ENCODE peak calls at places on chromosomes 2 and 18, in five cellular contexts. One of them, this sample, is unnamed.

GRCh38 chr2:43340945-43341356 is 114.5 kb upstream of the ZFP36L2 start:
- DNase-seq in left ventricle myocardium inferior: no peak
- DNase-seq in breast epithelium: no peak
- DNase-seq in body of pancreas: no peak
- DNase-seq in fibroblast of lung: peak
- DNase-seq in this sample: no peak

GRCh38 chr2:235330775-235331438 is 162.9 kb upstream of the AGAP1 start:
- DNase-seq in fibroblast of lung: peak
- DNase-seq in body of pancreas: no peak
- DNase-seq in left ventricle myocardium inferior: no peak
- DNase-seq in breast epithelium: peak
- DNase-seq in this sample: no peak

GRCh38 chr18:5630057-5630765 is 86.4 kb upstream of the EPB41L3 start:
- DNase-seq in breast epithelium: peak
- DNase-seq in left ventricle myocardium inferior: peak
- DNase-seq in fibroblast of lung: peak
- DNase-seq in body of pancreas: peak
- DNase-seq in this sample: no peak

GRCh38 chr2:28407976-28408690 is 15.5 kb downstream of the FOSL2 start:
- DNase-seq in fibroblast of lung: no peak
- DNase-seq in left ventricle myocardium inferior: no peak
- DNase-seq in breast epithelium: no peak
- DNase-seq in body of pancreas: no peak
- DNase-seq in this sample: no peak

GRCh38 chr2:133459590-133459989 is 108.7 kb downstream of the NCKAP5 start:
- DNase-seq in left ventricle myocardium inferior: no peak
- DNase-seq in breast epithelium: no peak
- DNase-seq in fibroblast of lung: peak
- DNase-seq in body of pancreas: no peak
- DNase-seq in this sample: no peak

GRCh38 chr2:234483568-234484251 is 13.2 kb downstream of the ARL4C start:
- DNase-seq in body of pancreas: no peak
- DNase-seq in left ventricle myocardium inferior: no peak
- DNase-seq in fibroblast of lung: no peak
- DNase-seq in breast epithelium: no peak
- DNase-seq in this sample: no peak

GRCh38 chr2:120632796-120633646 is 102.6 kb upstream of the GLI2 start:
- DNase-seq in fibroblast of lung: no peak
- DNase-seq in left ventricle myocardium inferior: no peak
- DNase-seq in body of pancreas: peak
- DNase-seq in breast epithelium: no peak
- DNase-seq in this sample: no peak

GRCh38 chr2:227862227-227862740 is 9.1 kb upstream of the DAW1 start:
- DNase-seq in left ventricle myocardium inferior: no peak
- DNase-seq in fibroblast of lung: peak
- DNase-seq in breast epithelium: no peak
- DNase-seq in body of pancreas: no peak
- DNase-seq in this sample: peak

GRCh38 chr2:102005989-102006885 is 14.5 kb downstream of the IL1R2 start:
- DNase-seq in fibroblast of lung: peak
- DNase-seq in left ventricle myocardium inferior: no peak
- DNase-seq in body of pancreas: peak
- DNase-seq in breast epithelium: no peak
- DNase-seq in this sample: no peak

GRCh38 chr2:84807063-84807485 is 73.8 kb downstream of the TRABD2A start:
- DNase-seq in body of pancreas: peak
- DNase-seq in fibroblast of lung: peak
- DNase-seq in breast epithelium: no peak
- DNase-seq in left ventricle myocardium inferior: no peak
- DNase-seq in this sample: no peak

GRCh38 chr18:48796491-48797205 is 154.1 kb downstream of the SMAD7 start:
- DNase-seq in breast epithelium: no peak
- DNase-seq in fibroblast of lung: no peak
- DNase-seq in body of pancreas: peak
- DNase-seq in left ventricle myocardium inferior: peak
- DNase-seq in this sample: no peak

GRCh38 chr2:180656455-180656847 is 324.0 kb upstream of the UBE2E3 start:
- DNase-seq in fibroblast of lung: peak
- DNase-seq in body of pancreas: no peak
- DNase-seq in breast epithelium: no peak
- DNase-seq in left ventricle myocardium inferior: no peak
- DNase-seq in this sample: no peak

GRCh38 chr2:135904590-135904989 is 28.3 kb upstream of the MCM6 start:
- DNase-seq in left ventricle myocardium inferior: no peak
- DNase-seq in fibroblast of lung: peak
- DNase-seq in breast epithelium: no peak
- DNase-seq in body of pancreas: no peak
- DNase-seq in this sample: no peak

GRCh38 chr2:27622921-27623384 is 5.9 kb downstream of the CCDC121 start:
- DNase-seq in breast epithelium: no peak
- DNase-seq in left ventricle myocardium inferior: no peak
- DNase-seq in fibroblast of lung: peak
- DNase-seq in body of pancreas: no peak
- DNase-seq in this sample: no peak

GRCh38 chr2:7794916-7795315 is 877.7 kb downstream of the RNF144A start:
- DNase-seq in fibroblast of lung: peak
- DNase-seq in left ventricle myocardium inferior: no peak
- DNase-seq in breast epithelium: no peak
- DNase-seq in body of pancreas: peak
- DNase-seq in this sample: no peak

GRCh38 chr2:214591359-214591758 is 180.5 kb downstream of the VWC2L start:
- DNase-seq in breast epithelium: no peak
- DNase-seq in fibroblast of lung: no peak
- DNase-seq in left ventricle myocardium inferior: no peak
- DNase-seq in body of pancreas: no peak
- DNase-seq in this sample: no peak

GRCh38 chr2:226273440-226273839 is 526.2 kb downstream of the IRS1 start:
- DNase-seq in fibroblast of lung: peak
- DNase-seq in left ventricle myocardium inferior: no peak
- DNase-seq in breast epithelium: no peak
- DNase-seq in body of pancreas: no peak
- DNase-seq in this sample: no peak

GRCh38 chr2:53040536-53041229 is 726.9 kb upstream of the CHAC2 start:
- DNase-seq in body of pancreas: no peak
- DNase-seq in left ventricle myocardium inferior: no peak
- DNase-seq in breast epithelium: no peak
- DNase-seq in fibroblast of lung: no peak
- DNase-seq in this sample: no peak
- TF ChIP-seq CTCF in body of pancreas: no peak
- TF ChIP-seq CTCF in left ventricle myocardium inferior: no peak
- TF ChIP-seq CTCF in breast epithelium: no peak
- TF ChIP-seq CTCF in fibroblast of lung: peak
- TF ChIP-seq CTCF in this sample: no peak

GRCh38 chr18:52283927-52284326 is 56.1 kb upstream of the DCC start:
- DNase-seq in body of pancreas: no peak
- DNase-seq in breast epithelium: no peak
- DNase-seq in left ventricle myocardium inferior: no peak
- DNase-seq in fibroblast of lung: no peak
- DNase-seq in this sample: no peak

GRCh38 chr18:52287151-52287550 is 52.8 kb upstream of the DCC start:
- DNase-seq in left ventricle myocardium inferior: no peak
- DNase-seq in fibroblast of lung: peak
- DNase-seq in breast epithelium: no peak
- DNase-seq in body of pancreas: no peak
- DNase-seq in this sample: no peak

GRCh38 chr18:52288403-52289004 is 51.5 kb upstream of the DCC start:
- DNase-seq in body of pancreas: peak
- DNase-seq in breast epithelium: no peak
- DNase-seq in left ventricle myocardium inferior: no peak
- DNase-seq in fibroblast of lung: no peak
- DNase-seq in this sample: peak

GRCh38 chr18:52280702-52281101 is 59.3 kb upstream of the DCC start:
- DNase-seq in left ventricle myocardium inferior: no peak
- DNase-seq in breast epithelium: no peak
- DNase-seq in fibroblast of lung: no peak
- DNase-seq in body of pancreas: no peak
- DNase-seq in this sample: no peak

DNA sequence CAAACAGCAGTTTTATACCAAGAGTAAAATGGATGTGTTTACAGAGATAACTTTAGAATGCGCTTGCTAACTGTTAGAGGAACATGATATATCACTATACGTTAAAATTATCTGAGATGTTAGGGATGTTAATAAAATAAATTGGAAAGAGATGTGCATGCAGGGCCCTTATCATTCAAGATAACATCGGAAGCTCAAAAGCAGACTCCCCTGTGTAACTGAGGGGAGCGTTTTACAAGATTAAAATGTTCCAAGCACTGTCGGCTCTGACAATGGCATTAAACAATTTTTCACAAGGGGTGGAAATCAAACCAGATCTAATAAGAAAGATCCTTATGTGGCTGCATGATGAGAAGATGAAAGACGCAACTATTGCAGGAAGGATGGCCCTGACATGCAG is 53.3 kb upstream of the DCC start:
- DNase-seq in body of pancreas: no peak
- DNase-seq in breast epithelium: no peak
- DNase-seq in left ventricle myocardium inferior: no peak
- DNase-seq in fibroblast of lung: no peak
- DNase-seq in this sample: no peak
- H3K4me3 ChIP-seq in body of pancreas: no peak
- H3K4me3 ChIP-seq in breast epithelium: no peak
- H3K4me3 ChIP-seq in left ventricle myocardium inferior: no peak
- H3K4me3 ChIP-seq in fibroblast of lung: no peak
- H3K4me3 ChIP-seq in this sample: no peak

DNA sequence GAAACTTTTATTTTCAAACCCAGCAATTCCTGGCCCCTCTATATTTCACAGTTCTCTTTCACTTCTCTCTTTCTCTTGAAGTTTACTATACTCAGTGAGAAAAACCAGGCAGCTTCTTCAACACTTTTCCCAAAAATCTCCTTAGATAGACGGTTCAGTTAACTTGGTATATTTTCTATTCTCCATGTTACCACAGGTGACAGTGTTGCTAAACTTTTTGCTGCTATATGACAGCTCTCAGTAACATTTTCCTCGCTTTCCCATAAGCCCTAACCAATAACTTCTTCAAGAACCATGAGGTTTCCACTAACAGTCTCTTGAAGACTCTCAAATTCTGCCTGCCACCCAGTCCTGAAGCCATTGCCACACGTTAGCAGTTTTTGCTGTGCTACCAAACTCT is 45.8 kb downstream of the CYBRD1 start:
- DNase-seq in body of pancreas: no peak
- DNase-seq in breast epithelium: no peak
- DNase-seq in fibroblast of lung: no peak
- DNase-seq in left ventricle myocardium inferior: no peak
- DNase-seq in this sample: no peak
- TF ChIP-seq CTCF in body of pancreas: no peak
- TF ChIP-seq CTCF in breast epithelium: no peak
- TF ChIP-seq CTCF in fibroblast of lung: no peak
- TF ChIP-seq CTCF in left ventricle myocardium inferior: no peak
- TF ChIP-seq CTCF in this sample: no peak

DNA sequence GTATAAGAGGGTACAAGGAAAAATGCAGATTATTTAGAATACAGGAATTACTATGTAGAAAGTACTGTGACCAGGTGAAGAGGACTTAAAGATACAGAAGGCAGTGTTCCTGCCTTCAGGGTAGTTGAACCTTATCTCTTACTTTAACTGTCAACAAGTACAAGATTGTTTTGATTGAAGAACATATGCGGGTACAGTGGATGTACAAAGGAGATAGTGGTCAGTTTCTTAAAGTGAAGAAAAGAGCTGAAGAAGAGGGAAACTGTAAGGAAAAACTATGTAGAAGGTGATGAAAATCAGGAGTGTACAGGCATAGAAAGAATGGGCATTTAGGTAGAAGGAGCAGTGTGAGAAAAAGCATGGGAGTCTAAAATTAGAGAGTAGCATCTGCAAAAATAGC is 2.2 kb downstream of the RALBP1 start:
- DNase-seq in fibroblast of lung: no peak
- DNase-seq in body of pancreas: no peak
- DNase-seq in breast epithelium: no peak
- DNase-seq in left ventricle myocardium inferior: no peak
- DNase-seq in this sample: no peak
- H3K4me3 ChIP-seq in fibroblast of lung: no peak
- H3K4me3 ChIP-seq in body of pancreas: no peak
- H3K4me3 ChIP-seq in breast epithelium: no peak
- H3K4me3 ChIP-seq in left ventricle myocardium inferior: no peak
- H3K4me3 ChIP-seq in this sample: no peak

GRCh38 chr18:45645610-45646009 is 30.3 kb downstream of the SLC14A2 start:
- DNase-seq in left ventricle myocardium inferior: no peak
- DNase-seq in fibroblast of lung: no peak
- DNase-seq in breast epithelium: no peak
- DNase-seq in body of pancreas: no peak
- DNase-seq in this sample: no peak
- TF ChIP-seq CTCF in left ventricle myocardium inferior: no peak
- TF ChIP-seq CTCF in fibroblast of lung: no peak
- TF ChIP-seq CTCF in breast epithelium: no peak
- TF ChIP-seq CTCF in body of pancreas: no peak
- TF ChIP-seq CTCF in this sample: no peak

DNA sequence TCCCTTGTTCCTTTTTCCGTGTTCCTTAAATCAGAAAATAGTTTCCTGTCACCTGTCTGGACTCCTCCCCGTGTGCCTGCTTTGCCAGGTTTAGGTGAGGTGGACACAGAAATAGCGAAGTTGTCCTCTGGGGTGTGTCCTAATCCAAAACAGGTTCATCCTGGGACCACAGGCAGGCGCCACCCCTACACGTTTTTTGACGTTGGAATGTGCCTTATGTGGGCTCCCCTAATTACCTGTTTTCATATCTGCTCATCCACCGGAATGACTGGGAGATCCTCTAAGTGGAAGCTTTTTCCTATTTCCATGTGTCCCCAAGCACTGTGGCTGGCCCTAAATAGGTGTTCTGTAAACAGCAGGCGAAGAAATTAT is 49.0 kb upstream of the PAIP2B start:
- DNase-seq in fibroblast of lung: no peak
- DNase-seq in breast epithelium: no peak
- DNase-seq in left ventricle myocardium inferior: no peak
- DNase-seq in body of pancreas: no peak
- DNase-seq in this sample: no peak
- H3K4me3 ChIP-seq in fibroblast of lung: peak
- H3K4me3 ChIP-seq in breast epithelium: peak
- H3K4me3 ChIP-seq in left ventricle myocardium inferior: peak
- H3K4me3 ChIP-seq in body of pancreas: no peak
- H3K4me3 ChIP-seq in this sample: peak

DNA sequence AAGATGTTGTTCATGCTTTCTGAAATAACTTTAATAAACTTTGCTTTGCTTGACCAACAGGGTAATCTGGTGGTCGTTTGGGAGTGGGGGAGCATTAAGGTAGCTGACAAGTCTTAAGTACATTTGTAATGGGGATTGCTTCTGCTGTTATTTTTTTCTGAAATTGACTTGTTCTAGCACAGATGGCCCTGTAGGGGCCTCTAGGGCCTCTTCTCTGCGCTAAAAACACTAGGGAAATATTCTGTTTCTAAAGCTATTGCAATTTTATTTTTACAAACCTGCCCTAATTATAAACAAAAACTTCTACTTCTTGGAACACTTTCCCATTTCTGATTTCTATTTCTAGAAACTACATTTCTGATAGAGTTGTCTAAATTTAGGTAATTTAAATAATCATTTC is 191.3 kb upstream of the KCNJ3 start:
- DNase-seq in breast epithelium: no peak
- DNase-seq in left ventricle myocardium inferior: no peak
- DNase-seq in fibroblast of lung: no peak
- DNase-seq in body of pancreas: no peak
- DNase-seq in this sample: no peak
- TF ChIP-seq CTCF in breast epithelium: no peak
- TF ChIP-seq CTCF in left ventricle myocardium inferior: no peak
- TF ChIP-seq CTCF in fibroblast of lung: no peak
- TF ChIP-seq CTCF in body of pancreas: no peak
- TF ChIP-seq CTCF in this sample: peak

GRCh38 chr18:75230210-75231052 is 19.8 kb downstream of the TSHZ1 start:
- DNase-seq in body of pancreas: no peak
- DNase-seq in left ventricle myocardium inferior: no peak
- DNase-seq in fibroblast of lung: peak
- DNase-seq in breast epithelium: no peak
- DNase-seq in this sample: no peak
- H3K4me3 ChIP-seq in body of pancreas: no peak
- H3K4me3 ChIP-seq in left ventricle myocardium inferior: no peak
- H3K4me3 ChIP-seq in fibroblast of lung: no peak
- H3K4me3 ChIP-seq in breast epithelium: no peak
- H3K4me3 ChIP-seq in this sample: no peak

GRCh38 chr2:190511104-190511503 is 23.4 kb downstream of the NEMP2 start:
- DNase-seq in left ventricle myocardium inferior: no peak
- DNase-seq in body of pancreas: no peak
- DNase-seq in breast epithelium: no peak
- DNase-seq in fibroblast of lung: peak
- DNase-seq in this sample: no peak
- TF ChIP-seq CTCF in left ventricle myocardium inferior: peak
- TF ChIP-seq CTCF in body of pancreas: peak
- TF ChIP-seq CTCF in breast epithelium: peak
- TF ChIP-seq CTCF in fibroblast of lung: peak
- TF ChIP-seq CTCF in this sample: peak